ENCODE peak calls at places on chromosomes 12 and 14, in eight cellular contexts. One of them, this sample, is unnamed.
A peak's percentile ranks its signal among the peaks of the same experiment; 100 is the strongest.

GRCh38 chr12:44873898-44874297 is 2.2 kb downstream of the NELL2 start:
- DNase-seq in Peyer's patch: no peak
- DNase-seq in hippocampal formation: no peak
- DNase-seq in RPMI7951: peak; percentile 1
- DNase-seq in PC-9: no peak
- DNase-seq in KBM-7: no peak
- DNase-seq in astrocyte: peak; percentile 1
- DNase-seq in CD4-positive, CD25-positive, alpha-beta regulatory T cell: peak; percentile 6
- DNase-seq in this sample: no peak

GRCh38 chr12:92493816-92494215 is 209.0 kb upstream of the PLEKHG7 start:
- DNase-seq in RPMI7951: peak; percentile 25
- DNase-seq in hippocampal formation: no peak
- DNase-seq in astrocyte: peak; percentile 39
- DNase-seq in PC-9: no peak
- DNase-seq in Peyer's patch: no peak
- DNase-seq in CD4-positive, CD25-positive, alpha-beta regulatory T cell: peak; percentile 37
- DNase-seq in KBM-7: no peak
- DNase-seq in this sample: no peak

GRCh38 chr14:86420131-86420530 is 890.2 kb downstream of the FLRT2 start:
- DNase-seq in KBM-7: no peak
- DNase-seq in Peyer's patch: no peak
- DNase-seq in hippocampal formation: no peak
- DNase-seq in RPMI7951: no peak
- DNase-seq in CD4-positive, CD25-positive, alpha-beta regulatory T cell: no peak
- DNase-seq in astrocyte: no peak
- DNase-seq in PC-9: no peak
- DNase-seq in this sample: no peak

GRCh38 chr12:120231316-120232011 is 30.6 kb upstream of the RPLP0 start:
- DNase-seq in PC-9: peak; percentile 94
- DNase-seq in KBM-7: peak; percentile 91
- DNase-seq in RPMI7951: peak; percentile 98
- DNase-seq in astrocyte: peak; percentile 97
- DNase-seq in CD4-positive, CD25-positive, alpha-beta regulatory T cell: peak; percentile 82
- DNase-seq in hippocampal formation: no peak
- DNase-seq in Peyer's patch: peak; percentile 28
- DNase-seq in this sample: peak; percentile 78

GRCh38 chr12:120628919-120629318 is 11.5 kb upstream of the CABP1 start:
- DNase-seq in CD4-positive, CD25-positive, alpha-beta regulatory T cell: no peak
- DNase-seq in PC-9: no peak
- DNase-seq in Peyer's patch: no peak
- DNase-seq in KBM-7: no peak
- DNase-seq in astrocyte: no peak
- DNase-seq in RPMI7951: no peak
- DNase-seq in hippocampal formation: no peak
- DNase-seq in this sample: no peak

GRCh38 chr12:120825337-120825736 is 78.8 kb downstream of the SPPL3 start:
- DNase-seq in Peyer's patch: no peak
- DNase-seq in astrocyte: no peak
- DNase-seq in RPMI7951: no peak
- DNase-seq in CD4-positive, CD25-positive, alpha-beta regulatory T cell: no peak
- DNase-seq in KBM-7: no peak
- DNase-seq in hippocampal formation: no peak
- DNase-seq in PC-9: no peak
- DNase-seq in this sample: no peak

GRCh38 chr12:2177003-2177402 is 124.2 kb downstream of the CACNA1C start:
- DNase-seq in RPMI7951: no peak
- DNase-seq in hippocampal formation: no peak
- DNase-seq in PC-9: no peak
- DNase-seq in Peyer's patch: no peak
- DNase-seq in CD4-positive, CD25-positive, alpha-beta regulatory T cell: no peak
- DNase-seq in KBM-7: no peak
- DNase-seq in astrocyte: no peak
- DNase-seq in this sample: no peak

GRCh38 chr14:77158175-77158908 is 16.8 kb upstream of the ZDHHC22 start:
- DNase-seq in RPMI7951: peak; percentile 73
- DNase-seq in CD4-positive, CD25-positive, alpha-beta regulatory T cell: no peak
- DNase-seq in astrocyte: peak; percentile 66
- DNase-seq in hippocampal formation: peak; percentile 75
- DNase-seq in Peyer's patch: no peak
- DNase-seq in KBM-7: no peak
- DNase-seq in PC-9: peak; percentile 69
- DNase-seq in this sample: no peak

GRCh38 chr14:92963301-92964123 is 40.6 kb downstream of the CHGA start:
- DNase-seq in PC-9: no peak
- DNase-seq in RPMI7951: no peak
- DNase-seq in hippocampal formation: no peak
- DNase-seq in KBM-7: no peak
- DNase-seq in astrocyte: no peak
- DNase-seq in CD4-positive, CD25-positive, alpha-beta regulatory T cell: no peak
- DNase-seq in Peyer's patch: no peak
- DNase-seq in this sample: no peak

GRCh38 chr14:59695198-59695597 is 118.6 kb upstream of the CCDC175 start:
- DNase-seq in KBM-7: no peak
- DNase-seq in hippocampal formation: no peak
- DNase-seq in RPMI7951: no peak
- DNase-seq in PC-9: no peak
- DNase-seq in CD4-positive, CD25-positive, alpha-beta regulatory T cell: no peak
- DNase-seq in Peyer's patch: no peak
- DNase-seq in astrocyte: no peak
- DNase-seq in this sample: no peak